ENCODE peak calls at places on chromosome 15, in six cellular contexts. L is SK-N-SH, S is MM.1S, M is OCI-LY7, K is GM23248, F is PC-3. P is an unnamed sample.

GRCh38 chr15:101597360-101597928 is 54.7 kb downstream of the TM2D3 start:
- DNase-seq in M (no peak), K (no peak), F (no peak), L (no peak), S (no peak), P (no peak)

GRCh38 chr15:75920079-75920478 is 16.4 kb downstream of the FBXO22 start:
- DNase-seq in K (no peak), F (no peak), M (no peak), S (no peak), L (no peak), P (no peak)

GRCh38 chr15:40850576-40851112 is 6.8 kb downstream of the SPINT1 start:
- DNase-seq in S (no peak), L (no peak), M (no peak), F (no peak), K (no peak), P (peak; percentile 34)

GRCh38 chr15:90004671-90005070 is 3.5 kb downstream of the ZNF710 start:
- DNase-seq in L (no peak), S (no peak), M (no peak), F (peak; percentile 87), K (peak; percentile 99), P (peak; percentile 82)

GRCh38 chr15:78104119-78104479 is 11.7 kb downstream of the SH2D7 start:
- DNase-seq in M (no peak), S (no peak), K (no peak), L (no peak), F (no peak), P (no peak)

GRCh38 chr15:100711479-100712130 is 109.2 kb downstream of the ASB7 start:
- DNase-seq in F (no peak), L (no peak), K (no peak), S (no peak), M (no peak), P (no peak)

GRCh38 chr15:93070901-93071300 is 18.1 kb downstream of the RGMA start:
- DNase-seq in F (no peak), M (no peak), L (no peak), K (no peak), S (no peak), P (no peak)

GRCh38 chr15:90059208-90059985 is 42.9 kb downstream of the IDH2 start:
- DNase-seq in L (no peak), K (no peak), M (peak; percentile 95), F (no peak), S (peak; percentile 96), P (peak; percentile 50)

GRCh38 chr15:85859671-85860070 is 64.9 kb upstream of the KLHL25 start:
- DNase-seq in M (no peak), F (no peak), S (no peak), L (no peak), K (no peak), P (no peak)

GRCh38 chr15:43274136-43274535 is 7.4 kb upstream of the TGM5 start:
- DNase-seq in L (no peak), M (no peak), S (no peak), F (peak; percentile 83), K (peak; percentile 37), P (no peak)

GRCh38 chr15:68829068-68829467 is 8.4 kb upstream of the ANP32A start:
- DNase-seq in L (no peak), S (peak; percentile 47), M (peak; percentile 79), F (peak; percentile 25), K (peak; percentile 19), P (no peak)

GRCh38 chr15:68409736-68410370 is 22.1 kb downstream of the ITGA11 start:
- DNase-seq in L (no peak), F (no peak), S (no peak), M (no peak), K (no peak), P (no peak)

GRCh38 chr15:27232876-27233275 is 261.9 kb downstream of the GABRG3 start:
- DNase-seq in M (no peak), S (no peak), F (no peak), K (no peak), L (no peak), P (no peak)

GRCh38 chr15:51183076-51183475 is 88.4 kb upstream of the TNFAIP8L3 start:
- DNase-seq in F (no peak), M (no peak), K (no peak), L (no peak), S (no peak), P (peak; percentile 34)

GRCh38 chr15:96503276-96503675 is 172.8 kb downstream of the NR2F2 start:
- DNase-seq in F (no peak), K (no peak), S (no peak), L (no peak), M (no peak), P (no peak)

GRCh38 chr15:100633763-100634075 is 31.3 kb downstream of the ASB7 start:
- DNase-seq in F (no peak), L (no peak), M (no peak), K (no peak), S (no peak), P (no peak)

GRCh38 chr15:100807028-100807427 is 72.6 kb upstream of the ALDH1A3 start:
- DNase-seq in K (no peak), L (no peak), F (no peak), S (no peak), M (no peak), P (no peak)

GRCh38 chr15:75696854-75697259 is 15.8 kb downstream of the CSPG4 start:
- DNase-seq in K (no peak), F (no peak), M (no peak), S (no peak), L (peak; percentile 76), P (no peak)

GRCh38 chr15:100537326-100537725 is 8.6 kb upstream of the CERS3 start:
- DNase-seq in F (no peak), M (peak; percentile 18), L (no peak), K (no peak), S (no peak), P (no peak)

GRCh38 chr15:31268911-31269784 is 57.5 kb upstream of the KLF13 start:
- DNase-seq in F (no peak), M (no peak), K (no peak), L (no peak), S (no peak), P (peak; percentile 21)

GRCh38 chr15:94247789-94248638 is 16.7 kb downstream of the MCTP2 start:
- DNase-seq in L (no peak), F (peak; percentile 35), M (no peak), K (no peak), S (no peak), P (peak; percentile 54)

GRCh38 chr15:27798807-27799206 is 300.3 kb downstream of the OCA2 start:
- DNase-seq in S (no peak), L (no peak), K (no peak), M (no peak), F (no peak), P (no peak)

GRCh38 chr15:33211409-33211808 is 16.9 kb upstream of the FMN1 start:
- DNase-seq in K (peak; percentile 16), L (peak; percentile 62), M (no peak), F (no peak), S (peak; percentile 39), P (peak; percentile 30)

GRCh38 chr15:85582719-85583089 is 202.3 kb downstream of the AKAP13 start:
- DNase-seq in F (no peak), M (peak; percentile 78), L (peak; percentile 56), K (peak; percentile 66), S (no peak), P (peak; percentile 22)

GRCh38 chr15:63035253-63035652 is 7.3 kb upstream of the TPM1 start:
- DNase-seq in F (no peak), K (no peak), S (no peak), L (no peak), M (no peak), P (no peak)

GRCh38 chr15:40336129-40337122 is 4.3 kb downstream of the CCDC9B start:
- DNase-seq in M (peak; percentile 30), L (no peak), K (no peak), S (peak; percentile 36), F (no peak), P (no peak)

GRCh38 chr15:75693501-75694240 is 19.0 kb downstream of the CSPG4 start:
- DNase-seq in K (peak; percentile 82), M (no peak), F (no peak), L (no peak), S (no peak), P (no peak)

GRCh38 chr15:52227456-52227855 is 36.3 kb upstream of the GNB5 start:
- DNase-seq in M (peak; percentile 92), K (peak; percentile 85), S (peak; percentile 88), F (peak; percentile 74), L (peak; percentile 72), P (peak; percentile 87)

GRCh38 chr15:31550211-31550848 is 223.7 kb downstream of the KLF13 start:
- DNase-seq in M (no peak), S (no peak), K (no peak), F (no peak), L (no peak), P (no peak)

GRCh38 chr15:63172376-63173115 is 15.3 kb upstream of the RPS27L start:
- DNase-seq in M (no peak), L (no peak), K (no peak), S (no peak), F (no peak), P (peak; percentile 14)

GRCh38 chr15:67087507-67088172 is 22.2 kb downstream of the SMAD3 start:
- DNase-seq in S (no peak), K (no peak), L (no peak), M (no peak), F (no peak), P (peak; percentile 65)
- H3K79me2 ChIP-seq in S (peaks cover 74% of the 10 kb centered on the region), K (peaks cover 98% of the 10 kb centered on the region), L (peaks cover 94% of the 10 kb centered on the region), M (peaks cover 88% of the 10 kb centered on the region), F (peaks cover 100% of the 10 kb centered on the region), P (peaks cover 95% of the 10 kb centered on the region)

GRCh38 chr15:71203573-71204444 is 88.5 kb downstream of the THSD4 start:
- DNase-seq in M (no peak), K (peak; percentile 53), F (no peak), L (no peak), S (no peak), P (no peak)
- H3K4me1 ChIP-seq in M (no peaks in the 10 kb centered on the region), K (peaks cover 7% of the 10 kb centered on the region), F (no peaks in the 10 kb centered on the region), L (peaks cover 10% of the 10 kb centered on the region), S (no peaks in the 10 kb centered on the region), P (peaks cover 6% of the 10 kb centered on the region)

DNA sequence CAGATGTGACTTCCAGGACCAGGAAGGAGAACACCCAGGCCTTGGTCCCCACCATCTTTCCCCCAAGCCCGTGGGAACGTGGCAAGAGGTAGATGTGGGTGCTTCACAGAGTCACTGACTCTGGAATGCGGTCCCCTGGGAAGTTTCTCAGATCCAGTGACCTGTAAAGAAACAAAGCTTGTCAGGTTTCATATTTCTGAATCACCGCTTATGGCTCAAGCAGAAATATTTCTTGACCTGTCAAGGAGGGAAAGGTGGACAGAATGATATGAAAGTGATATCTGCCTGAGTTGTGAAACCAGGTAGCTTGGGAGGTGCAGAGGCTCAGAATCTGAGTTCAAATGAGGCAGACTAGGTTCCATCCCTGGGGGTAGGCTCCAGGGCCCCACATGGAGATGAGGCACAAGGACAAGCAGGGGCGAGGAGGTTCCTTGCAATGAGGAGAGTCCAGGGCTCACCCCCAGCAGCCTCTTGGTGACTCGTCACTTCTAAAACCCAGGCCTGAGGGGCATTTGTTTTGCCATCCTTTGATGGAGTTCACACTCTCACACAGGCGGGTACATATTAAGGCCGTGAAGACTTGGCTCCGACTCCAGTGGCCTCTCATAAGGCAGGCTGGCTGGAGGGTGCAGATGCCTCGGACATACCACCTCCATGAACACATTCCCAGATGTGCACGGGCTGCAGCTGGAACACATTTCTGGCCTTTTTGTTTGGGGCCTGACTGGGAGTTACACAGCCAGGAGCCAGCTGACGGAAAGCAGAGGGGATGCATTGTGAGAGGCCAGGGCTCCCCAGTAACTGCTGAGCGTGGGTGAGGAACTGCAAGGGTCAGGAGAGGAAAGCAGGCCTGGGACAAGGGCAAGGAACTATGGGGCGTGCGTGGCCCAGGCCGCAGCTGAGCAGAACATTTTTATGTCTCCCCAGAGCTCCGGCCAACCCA is 1.3 kb downstream of the CILP start:
- DNase-seq in K (peak; percentile 17), F (no peak), M (no peak), S (no peak), L (no peak), P (no peak)
- TF ChIP-seq EZH2phosphoT487 in K (no peak), F (no peak), M (no peak), S (no peak), L (no peak), P (no peak)

GRCh38 chr15:65558997-65559760 is 28.9 kb downstream of the HACD3 start:
- DNase-seq in K (no peak), S (no peak), F (no peak), M (no peak), L (peak; percentile 44), P (no peak)
- H3K79me2 ChIP-seq in K (peaks cover 18% of the 10 kb centered on the region), S (no peaks in the 10 kb centered on the region), F (no peaks in the 10 kb centered on the region), M (no peaks in the 10 kb centered on the region), L (peaks cover 39% of the 10 kb centered on the region), P (peaks cover 36% of the 10 kb centered on the region)